ENCODE peak calls at places on chromosome 16, in eight cellular contexts. L is GM06990, V is thoracic aorta, D is OCI-LY7, K is adrenal gland, C is prostate gland, W is bronchial epithelial cell, F is astrocyte of the cerebellum. J is an unnamed sample.

GRCh38 chr16:8660841-8661301 is 13.5 kb upstream of the ABAT start:
- DNase-seq in V (no peak), D (peak; percentile 59), C (peak; percentile 61), K (peak; percentile 77), W (peak; percentile 48), F (peak; percentile 13), L (peak; percentile 47), J (peak; percentile 29)

GRCh38 chr16:5042574-5043171 is 8.9 kb upstream of the NAGPA start:
- DNase-seq in K (no peak), L (no peak), F (no peak), D (no peak), V (no peak), C (no peak), W (peak; percentile 53), J (no peak)

GRCh38 chr16:79863128-79864031 is 262.8 kb upstream of the MAF start:
- DNase-seq in K (no peak), W (no peak), D (no peak), F (no peak), L (no peak), C (no peak), V (no peak), J (no peak)

GRCh38 chr16:68364601-68364998 is 53.8 kb downstream of the PRMT7 start:
- DNase-seq in V (no peak), F (no peak), K (no peak), L (no peak), W (no peak), C (no peak), D (no peak), J (no peak)

GRCh38 chr16:80200079-80200478 is 340.7 kb upstream of the DYNLRB2 start:
- DNase-seq in D (no peak), V (no peak), K (no peak), C (no peak), F (no peak), L (no peak), W (no peak), J (no peak)

GRCh38 chr16:11668590-11669379 is 530 bp downstream of the SNN start:
- DNase-seq in V (no peak), L (peak; percentile 56), W (no peak), D (no peak), K (peak; percentile 22), C (no peak), F (no peak), J (no peak)

GRCh38 chr16:22103371-22103890 is 11.1 kb downstream of the VWA3A start:
- DNase-seq in F (no peak), D (no peak), C (no peak), W (peak; percentile 5), L (no peak), K (no peak), V (no peak), J (no peak)

GRCh38 chr16:19659554-19659953 is 58.5 kb downstream of the KNOP1 start:
- DNase-seq in L (no peak), D (no peak), C (no peak), K (no peak), W (no peak), V (no peak), F (no peak), J (no peak)

GRCh38 chr16:19223235-19223847 is 55.3 kb downstream of the SYT17 start:
- DNase-seq in V (no peak), K (peak; percentile 58), D (peak; percentile 41), W (peak; percentile 16), L (no peak), C (no peak), F (no peak), J (no peak)

GRCh38 chr16:47045459-47045858 is 72.0 kb upstream of the DNAJA2 start:
- DNase-seq in F (no peak), V (no peak), C (no peak), W (no peak), D (no peak), L (no peak), K (no peak), J (no peak)

GRCh38 chr16:9681556-9681955 is 500.7 kb downstream of the GRIN2A start:
- DNase-seq in V (no peak), W (no peak), F (no peak), D (no peak), C (no peak), K (no peak), L (no peak), J (no peak)

GRCh38 chr16:85978291-85978775 is 79.4 kb downstream of the IRF8 start:
- DNase-seq in D (no peak), W (no peak), V (no peak), L (no peak), C (no peak), F (no peak), K (peak; percentile 17), J (no peak)

GRCh38 chr16:27314161-27314723 is 468 bp downstream of the IL4R start:
- DNase-seq in L (no peak), F (peak; percentile 93), C (no peak), K (peak; percentile 92), W (peak; percentile 87), V (peak; percentile 76), D (no peak), J (no peak)

DNA sequence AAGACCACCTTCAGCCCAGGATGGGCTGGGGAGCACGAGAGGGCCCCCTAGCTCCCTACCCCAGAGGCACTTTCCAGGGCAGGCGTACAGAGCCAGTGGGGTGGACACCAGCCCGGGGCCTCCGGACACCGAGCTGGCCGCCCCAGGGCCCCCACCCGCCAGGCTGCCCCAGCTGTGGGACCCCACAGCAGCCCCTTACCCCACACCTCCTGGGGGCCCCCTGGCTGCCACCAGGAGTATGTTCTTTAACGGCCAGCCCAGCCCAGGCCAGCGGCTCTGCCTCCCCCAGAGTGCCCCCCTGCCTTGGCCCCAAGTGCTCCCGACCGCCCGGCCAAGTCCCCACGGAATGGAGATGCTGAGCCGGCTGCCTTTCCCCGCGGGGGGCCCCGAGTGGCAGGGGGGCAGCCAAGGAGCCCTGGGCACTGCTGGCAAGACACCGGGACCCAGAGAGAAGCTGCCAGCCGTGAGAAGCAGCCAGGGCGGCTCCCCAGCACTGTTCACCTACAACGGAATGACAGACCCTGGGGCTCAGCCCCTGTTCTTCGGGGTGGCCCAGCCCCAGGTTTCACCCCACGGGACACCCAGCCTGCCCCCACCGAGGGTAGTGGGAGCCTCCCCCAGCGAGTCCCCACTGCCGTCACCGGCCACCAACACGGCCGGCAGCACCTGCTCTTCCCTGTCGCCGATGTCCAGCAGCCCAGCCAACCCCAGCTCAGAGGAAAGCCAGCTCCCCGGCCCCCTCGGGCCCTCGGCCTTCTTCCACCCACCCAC is 24.3 kb upstream of the ZFPM1 start:
- DNase-seq in D (no peak), F (no peak), V (no peak), W (no peak), K (no peak), L (no peak), C (no peak), J (no peak)
- TF ChIP-seq CTCF in D (peak; percentile 12), F (peak; percentile 12), V (no peak), W (no peak), K (no peak), L (no peak), C (no peak), J (no peak)

GRCh38 chr16:369275-369865 is 968 bp downstream of the MRPL28 start:
- DNase-seq in L (no peak), F (no peak), K (no peak), D (no peak), V (no peak), C (no peak), W (no peak), J (no peak)
- H3K4me3 ChIP-seq in L (peak overlapping the region; percentile 56), F (peak overlapping the region; percentile 39), K (peak overlapping the region; percentile 58), D (peak overlapping the region; percentile 51), V (peak overlapping the region; percentile 70), C (no peak overlapping the region), W (peak overlapping the region; percentile 40), J (peak overlapping the region; percentile 55)

GRCh38 chr16:49281481-49281842 is at the start of gene CBLN1:
- DNase-seq in L (no peak), F (no peak), W (no peak), C (no peak), K (no peak), D (no peak), V (no peak), J (no peak)

GRCh38 chr16:49280861-49281331 is 742 bp downstream of the CBLN1 start:
- DNase-seq in V (no peak), C (no peak), W (no peak), L (no peak), K (no peak), F (no peak), D (no peak), J (no peak)

GRCh38 chr16:49282690-49283375 is 1.2 kb upstream of the CBLN1 start:
- DNase-seq in F (no peak), L (no peak), V (no peak), D (peak; percentile 10), C (no peak), K (peak; percentile 15), W (no peak), J (no peak)

GRCh38 chr16:49283376-49284049 is 1.9 kb upstream of the CBLN1 start:
- DNase-seq in K (no peak), D (no peak), V (no peak), W (no peak), L (no peak), F (no peak), C (no peak), J (no peak)

GRCh38 chr16:49281843-49282642 is 405 bp upstream of the CBLN1 start:
- DNase-seq in C (peak; percentile 59), V (no peak), D (peak; percentile 97), W (peak; percentile 46), L (peak; percentile 87), K (peak; percentile 81), F (no peak), J (peak; percentile 52)
- TF ChIP-seq CTCF in C (peak; percentile 16), V (no peak), D (peak; percentile 63), W (peak; percentile 35), L (no peak), K (no peak), F (no peak), J (peak; percentile 41)

GRCh38 chr16:89864421-89864820 is 9.0 kb upstream of the TCF25 start:
- DNase-seq in F (no peak), V (no peak), L (no peak), W (peak; percentile 45), C (no peak), D (no peak), K (no peak), J (no peak)

GRCh38 chr16:89860747-89861304 is 12.6 kb upstream of the TCF25 start:
- DNase-seq in D (peak; percentile 77), W (no peak), F (no peak), V (no peak), L (peak; percentile 86), C (peak; percentile 46), K (peak; percentile 67), J (no peak)

GRCh38 chr16:89863741-89864391 is 9.5 kb upstream of the TCF25 start:
- DNase-seq in K (peak; percentile 43), F (no peak), D (peak; percentile 71), V (no peak), C (no peak), W (peak; percentile 49), L (peak; percentile 60), J (peak; percentile 55)

GRCh38 chr16:89861648-89862047 is 11.7 kb upstream of the TCF25 start:
- DNase-seq in K (no peak), W (no peak), D (no peak), F (no peak), L (peak; percentile 55), V (no peak), C (no peak), J (no peak)

DNA sequence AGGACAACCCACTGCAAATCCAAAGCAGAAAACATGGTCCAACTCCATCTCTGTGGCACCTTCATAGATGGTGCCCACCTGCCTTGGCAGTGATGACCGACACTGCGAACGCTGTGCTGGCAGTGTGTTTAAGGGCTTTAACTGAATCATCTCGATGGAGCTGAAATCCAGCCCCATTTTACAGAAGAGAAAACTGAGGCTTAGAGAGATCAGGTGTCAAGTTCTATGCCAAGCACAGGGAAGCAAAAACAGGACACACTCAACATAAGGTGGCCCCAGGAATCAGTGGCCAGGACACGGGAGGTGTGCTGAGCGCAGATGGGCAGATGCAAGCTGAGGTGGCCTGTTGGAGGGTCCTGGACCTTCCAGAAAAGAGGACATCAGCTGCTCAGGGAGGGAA is 10.7 kb upstream of the TCF25 start:
- DNase-seq in F (no peak), W (no peak), C (no peak), K (no peak), L (no peak), D (no peak), V (no peak), J (no peak)
- H3K4me3 ChIP-seq in F (no peak overlapping the region), W (no peak overlapping the region), C (no peak overlapping the region), K (no peak overlapping the region), L (no peak overlapping the region), D (no peak overlapping the region), V (no peak overlapping the region), J (no peak overlapping the region)